ENCODE peak calls at places on chromosomes 7 and 10, in five cellular contexts. A is GM12865; D is non-pigmented ciliary epithelial cell; I is effector CD4-positive, alpha-beta T cell; B is fibroblast of pulmonary artery. C is an unnamed sample.

GRCh38 chr7:34309116-34309515 is 348.9 kb upstream of the NPSR1 start:
- DNase-seq in A (no peak), B (no peak), D (no peak), I (no peak), C (peak; percentile 8)

GRCh38 chr7:100162874-100163533 is 4.5 kb upstream of the TRAPPC14 start:
- DNase-seq in B (no peak), A (no peak), I (no peak), D (no peak), C (no peak)

GRCh38 chr10:11684717-11685645 is 57.2 kb upstream of the ECHDC3 start:
- DNase-seq in A (peak; percentile 95), B (peak; percentile 89), I (peak; percentile 23), D (peak; percentile 70), C (peak; percentile 36)

GRCh38 chr10:91864099-91864498 is 45.2 kb downstream of the FGFBP3 start:
- DNase-seq in A (no peak), B (no peak), I (no peak), D (no peak), C (no peak)

GRCh38 chr7:134845461-134845860 is 66.0 kb downstream of the CALD1 start:
- DNase-seq in D (no peak), I (no peak), B (no peak), A (peak; percentile 58), C (no peak)

GRCh38 chr7:133081119-133081604 is 728 bp downstream of the CHCHD3 start:
- DNase-seq in A (peak; percentile 26), I (no peak), D (no peak), B (peak; percentile 4), C (no peak)

GRCh38 chr10:11898033-11898371 is 74.8 kb downstream of the PROSER2 start:
- DNase-seq in I (no peak), D (no peak), A (no peak), B (no peak), C (no peak)

GRCh38 chr7:75937958-75938786 is 23.2 kb downstream of the POR start:
- DNase-seq in B (peak; percentile 91), D (peak; percentile 65), I (no peak), A (no peak), C (peak; percentile 13)

GRCh38 chr7:72492446-72492845 is 80.3 kb upstream of the CALN1 start:
- DNase-seq in A (no peak), D (no peak), B (no peak), I (no peak), C (no peak)

GRCh38 chr7:16271990-16272665 is 149.2 kb downstream of the CRPPA start:
- DNase-seq in I (no peak), A (no peak), D (peak; percentile 38), B (peak; percentile 17), C (no peak)

GRCh38 chr7:95493247-95493646 is 7.5 kb downstream of the ASB4 start:
- DNase-seq in B (peak; percentile 36), D (no peak), A (no peak), I (no peak), C (no peak)

GRCh38 chr10:90849956-90850749 is 7.7 kb downstream of the HTR7 start:
- DNase-seq in A (no peak), D (no peak), I (no peak), B (peak; percentile 32), C (no peak)

GRCh38 chr7:149495785-149496641 is 1.6 kb downstream of the ZNF746 start:
- DNase-seq in A (peak; percentile 25), I (no peak), B (peak; percentile 87), D (peak; percentile 58), C (no peak)

C was measured in amygdala.